ENCODE peak calls at places on chromosomes 1 and 21, in six cellular contexts. I is HFFc6, P is Caco-2, Q is body of pancreas, A is GM12878, H is fibroblast of the aortic adventitia. B is an unnamed sample.

GRCh38 chr1:65964123-65964522 is 171.4 kb downstream of the PDE4B start:
- DNase-seq in I (no peak), A (no peak), P (no peak), Q (no peak), H (no peak), B (no peak)

GRCh38 chr1:209412036-209412435 is 171.5 kb upstream of the CAMK1G start:
- DNase-seq in A (no peak), Q (no peak), H (peak; percentile 59), I (peak; percentile 41), P (no peak), B (no peak)

GRCh38 chr21:35005077-35005476 is 44.0 kb downstream of the RUNX1 start:
- DNase-seq in I (peak; percentile 55), Q (no peak), H (no peak), P (no peak), A (no peak), B (no peak)

GRCh38 chr1:109783436-109783835 is 19.7 kb upstream of the EPS8L3 start:
- DNase-seq in A (no peak), P (no peak), I (peak; percentile 83), Q (no peak), H (peak; percentile 84), B (no peak)

GRCh38 chr21:28754127-28754611 is 238.5 kb downstream of the LTN1 start:
- DNase-seq in Q (no peak), A (no peak), P (no peak), I (peak; percentile 90), H (peak; percentile 99), B (no peak)

GRCh38 chr1:21117159-21117953 is 59.3 kb downstream of the EIF4G3 start:
- DNase-seq in H (peak; percentile 47), I (no peak), Q (no peak), A (no peak), P (no peak), B (peak; percentile 33)

GRCh38 chr1:81876901-81877750 is 76.4 kb downstream of the ADGRL2 start:
- DNase-seq in A (no peak), H (peak; percentile 58), I (peak; percentile 30), P (no peak), Q (no peak), B (no peak)

GRCh38 chr1:46133181-46133658 is 791 bp upstream of the PIK3R3 start:
- DNase-seq in A (no peak), H (no peak), P (no peak), Q (no peak), I (no peak), B (no peak)

GRCh38 chr1:107124705-107125104 is 16.1 kb upstream of the NTNG1 start:
- DNase-seq in H (no peak), P (no peak), Q (no peak), A (no peak), I (no peak), B (no peak)

GRCh38 chr21:46056450-46056903 is 41.4 kb upstream of the COL6A2 start:
- DNase-seq in Q (no peak), A (no peak), H (peak; percentile 84), P (no peak), I (peak; percentile 52), B (no peak)

GRCh38 chr21:25169370-25169769 is 437.9 kb downstream of the MRPL39 start:
- DNase-seq in A (no peak), H (no peak), P (no peak), Q (no peak), I (no peak), B (no peak)

GRCh38 chr1:942411-942821 is 16.6 kb downstream of the NOC2L start:
- DNase-seq in A (no peak), P (no peak), H (no peak), Q (no peak), I (no peak), B (no peak)

GRCh38 chr1:24236170-24237045 is 49.3 kb upstream of the IFNLR1 start:
- DNase-seq in P (no peak), A (no peak), Q (no peak), H (peak; percentile 77), I (peak; percentile 41), B (no peak)

GRCh38 chr1:59077739-59078503 is 219.0 kb upstream of the FGGY start:
- DNase-seq in Q (no peak), A (no peak), H (no peak), P (no peak), I (no peak), B (no peak)

GRCh38 chr1:34057347-34057746 is 107.7 kb downstream of the CSMD2 start:
- DNase-seq in H (no peak), P (no peak), A (no peak), Q (no peak), I (no peak), B (no peak)

GRCh38 chr1:46333300-46334029 is 7.1 kb upstream of the NSUN4 start:
- DNase-seq in Q (no peak), H (peak; percentile 28), P (peak; percentile 37), A (peak; percentile 77), I (peak; percentile 44), B (peak; percentile 68)

GRCh38 chr1:225919906-225920305 is 4.1 kb downstream of the PYCR2 start:
- DNase-seq in Q (peak; percentile 86), P (no peak), H (peak; percentile 84), A (peak; percentile 17), I (peak; percentile 76), B (no peak)

GRCh38 chr21:32414579-32415358 is 2.3 kb downstream of the EVA1C start:
- DNase-seq in Q (no peak), P (no peak), I (peak; percentile 60), A (no peak), H (peak; percentile 77), B (no peak)

GRCh38 chr1:115829023-115829674 is 11.8 kb downstream of the NHLH2 start:
- DNase-seq in H (peak; percentile 80), Q (no peak), I (peak; percentile 58), P (peak; percentile 5), A (no peak), B (peak; percentile 60)

GRCh38 chr1:101207891-101208290 is 28.9 kb upstream of the S1PR1 start:
- DNase-seq in I (no peak), P (no peak), Q (no peak), H (peak; percentile 52), A (no peak), B (no peak)

GRCh38 chr1:214718724-214719123 is 115.7 kb downstream of the CENPF start:
- DNase-seq in H (peak; percentile 58), I (no peak), A (no peak), P (no peak), Q (no peak), B (no peak)

GRCh38 chr1:101071470-101071886 is 45.9 kb upstream of the DPH5 start:
- DNase-seq in H (no peak), P (no peak), A (no peak), I (no peak), Q (no peak), B (no peak)

GRCh38 chr1:227733309-227733705 is 1.8 kb downstream of the JMJD4 start:
- DNase-seq in I (no peak), P (no peak), Q (no peak), A (no peak), H (no peak), B (no peak)

GRCh38 chr21:26769613-26770188 is 75.5 kb downstream of the ADAMTS1 start:
- DNase-seq in Q (no peak), A (no peak), I (peak; percentile 63), H (peak; percentile 83), P (no peak), B (no peak)

GRCh38 chr1:110196917-110197782 is 13.0 kb upstream of the KCNC4 start:
- DNase-seq in P (peak; percentile 57), Q (peak; percentile 28), I (peak; percentile 62), A (no peak), H (peak; percentile 50), B (peak; percentile 56)

GRCh38 chr1:17120962-17121837 is 1.9 kb upstream of the PADI2 start:
- DNase-seq in I (no peak), P (no peak), Q (no peak), H (peak; percentile 55), A (no peak), B (no peak)

GRCh38 chr1:165595561-165595960 is 35.5 kb upstream of the MGST3 start:
- DNase-seq in I (peak; percentile 8), A (no peak), P (no peak), H (peak; percentile 32), Q (no peak), B (no peak)

GRCh38 chr1:44270666-44271628 is 57.7 kb downstream of the DMAP1 start:
- DNase-seq in Q (no peak), P (no peak), I (no peak), A (no peak), H (peak; percentile 42), B (no peak)

GRCh38 chr1:63408331-63408730 is 40.9 kb downstream of the ALG6 start:
- DNase-seq in H (peak; percentile 26), P (no peak), I (no peak), A (no peak), Q (no peak), B (no peak)

GRCh38 chr1:110130113-110130591 is 17.9 kb downstream of the UBL4B start:
- DNase-seq in P (no peak), H (peak; percentile 40), Q (no peak), I (no peak), A (no peak), B (no peak)

DNA sequence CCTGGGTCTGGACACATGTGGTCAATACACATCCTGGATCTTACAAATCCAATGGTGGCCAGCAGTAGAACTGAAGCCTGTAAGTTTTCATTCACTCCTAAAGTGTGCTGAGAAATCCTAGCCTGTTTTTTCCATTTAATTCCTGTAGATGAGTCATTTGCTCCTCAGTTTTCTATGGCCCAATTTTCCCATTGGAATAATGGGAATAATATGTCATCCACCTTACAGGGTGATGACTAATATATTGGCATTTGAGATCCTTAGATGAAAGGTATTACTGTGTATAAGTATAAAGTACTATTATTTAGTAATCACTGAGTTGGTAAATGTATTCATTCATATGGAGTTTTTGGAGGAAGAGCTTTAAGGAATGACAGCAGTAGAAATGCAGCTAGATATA is 89.7 kb upstream of the ADAR start:
- DNase-seq in P (no peak), H (peak; percentile 35), Q (no peak), A (no peak), I (peak; percentile 1), B (no peak)
- TF ChIP-seq CTCF in P (no peak), H (no peak), Q (no peak), A (no peak), I (no peak), B (no peak)

GRCh38 chr21:18524097-18524496 is 120.5 kb upstream of the TMPRSS15 start:
- DNase-seq in H (no peak), Q (no peak), I (no peak), P (no peak), A (no peak), B (no peak)

GRCh38 chr21:18529253-18529652 is 125.7 kb upstream of the TMPRSS15 start:
- DNase-seq in Q (no peak), I (no peak), A (no peak), H (peak; percentile 71), P (no peak), B (no peak)
- TF ChIP-seq CTCF in Q (no peak), I (no peak), A (no peak), H (no peak), P (no peak), B (no peak)

DNA sequence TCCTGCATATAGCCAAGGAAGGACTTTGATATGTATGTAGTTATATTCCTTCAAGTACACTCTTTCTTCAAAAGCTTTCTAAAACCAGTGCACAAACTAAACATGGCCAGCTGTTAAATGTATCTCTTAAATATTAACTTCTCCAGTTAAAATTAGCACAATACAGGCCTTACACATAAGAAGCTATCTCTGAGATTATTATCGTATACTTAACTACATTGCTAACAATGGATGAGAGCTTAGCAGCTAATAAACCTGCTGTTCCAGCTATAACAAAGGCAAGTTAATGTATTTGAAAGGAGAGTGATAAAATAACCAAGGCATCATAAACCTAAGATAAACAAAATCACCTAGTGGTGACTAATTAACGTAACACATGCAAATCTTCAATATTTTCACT is 274.3 kb upstream of the CHRM3 start:
- DNase-seq in P (peak; percentile 4), I (no peak), Q (no peak), H (no peak), A (no peak), B (no peak)
- TF ChIP-seq CTCF in P (no peak), I (no peak), Q (no peak), H (no peak), A (no peak), B (no peak)

GRCh38 chr1:205182930-205183329 is 28.6 kb downstream of the DSTYK start:
- DNase-seq in I (no peak), A (no peak), P (no peak), H (no peak), Q (no peak), B (no peak)
- TF ChIP-seq CTCF in I (no peak), A (no peak), P (no peak), H (no peak), Q (no peak), B (no peak)

B was measured in HL-60.